ENCODE peak calls at places on chromosomes 3 and 15, in four cellular contexts. W is GM12878, H is MM.1S, I is astrocyte. U is an unnamed sample. For H3K36me3, the result is how much of the 10 kb centered on the place peaks cover.

GRCh38 chr3:56772926-56773587 is 28.7 kb downstream of the ARHGEF3 start:
- DNase-seq in H (no peak), W (no peak), I (no peak), U (no peak)

GRCh38 chr15:23574742-23575141 is 9.3 kb downstream of the MKRN3 start:
- DNase-seq in I (no peak), W (no peak), H (no peak), U (no peak)

GRCh38 chr15:35725353-35725752 is 179.4 kb upstream of the DPH6 start:
- DNase-seq in I (peak), H (no peak), W (no peak), U (no peak)

GRCh38 chr3:48591436-48591835 is 3.7 kb downstream of the COL7A1 start:
- DNase-seq in H (no peak), I (no peak), W (no peak), U (no peak)

GRCh38 chr15:51104512-51104911 is 9.8 kb upstream of the TNFAIP8L3 start:
- DNase-seq in W (no peak), H (no peak), I (peak), U (peak)

GRCh38 chr15:43370310-43370974 is 401 bp downstream of the ZSCAN29 start:
- DNase-seq in H (no peak), I (peak), W (no peak), U (peak)

GRCh38 chr3:50450135-50450911 is 53.1 kb downstream of the CACNA2D2 start:
- DNase-seq in H (no peak), I (peak), W (no peak), U (peak)

GRCh38 chr3:17047162-17047561 is 162.4 kb downstream of the PLCL2 start:
- DNase-seq in H (no peak), I (no peak), W (no peak), U (no peak)

GRCh38 chr15:28960979-28961378 is 75.2 kb downstream of the APBA2 start:
- DNase-seq in I (peak), W (no peak), H (no peak), U (no peak)

GRCh38 chr15:83571820-83572707 is 81.9 kb upstream of the ADAMTSL3 start:
- DNase-seq in I (no peak), H (peak), W (no peak), U (no peak)

GRCh38 chr3:14497321-14497720 is 42.8 kb downstream of the GRIP2 start:
- DNase-seq in W (no peak), I (no peak), H (no peak), U (peak)

GRCh38 chr3:54443572-54444161 is 321.3 kb downstream of the CACNA2D3 start:
- DNase-seq in I (peak), W (no peak), H (no peak), U (no peak)

GRCh38 chr3:170502297-170502696 is 83.6 kb downstream of the SLC7A14 start:
- DNase-seq in I (peak), H (no peak), W (no peak), U (no peak)

GRCh38 chr3:10928396-10928960 is 64.1 kb upstream of the SLC6A1 start:
- DNase-seq in W (no peak), I (no peak), H (no peak), U (no peak)

GRCh38 chr3:42149537-42150426 is 58.6 kb downstream of the TRAK1 start:
- DNase-seq in H (no peak), W (no peak), I (no peak), U (peak)

GRCh38 chr3:4793311-4793710 is 185.9 kb upstream of the BHLHE40 start:
- DNase-seq in W (no peak), I (no peak), H (no peak), U (no peak)
- H3K36me3 ChIP-seq in W (under half), I (under half), H (under half), U (under half)

GRCh38 chr3:177905173-177905894 is 630.9 kb upstream of the KCNMB2 start:
- DNase-seq in H (no peak), I (peak), W (no peak), U (no peak)
- H3K27ac ChIP-seq in H (no peak), I (peak), W (no peak), U (peak)

GRCh38 chr3:128083980-128084674 is 31.9 kb downstream of the SEC61A1 start:
- DNase-seq in W (no peak), I (no peak), H (no peak), U (no peak)
- H3K9ac ChIP-seq in W (no peak), I (no peak), H (no peak), U (no peak)

GRCh38 chr3:164479406-164479805 is 598.9 kb downstream of the SI start:
- DNase-seq in W (no peak), I (no peak), H (no peak), U (no peak)
- H3K36me3 ChIP-seq in W (under half), I (under half), H (under half), U (under half)

GRCh38 chr3:43161684-43162512 is 56.0 kb upstream of the POMGNT2 start:
- DNase-seq in H (peak), W (no peak), I (no peak), U (no peak)
- H3K27ac ChIP-seq in H (peak), W (no peak), I (no peak), U (no peak)

DNA sequence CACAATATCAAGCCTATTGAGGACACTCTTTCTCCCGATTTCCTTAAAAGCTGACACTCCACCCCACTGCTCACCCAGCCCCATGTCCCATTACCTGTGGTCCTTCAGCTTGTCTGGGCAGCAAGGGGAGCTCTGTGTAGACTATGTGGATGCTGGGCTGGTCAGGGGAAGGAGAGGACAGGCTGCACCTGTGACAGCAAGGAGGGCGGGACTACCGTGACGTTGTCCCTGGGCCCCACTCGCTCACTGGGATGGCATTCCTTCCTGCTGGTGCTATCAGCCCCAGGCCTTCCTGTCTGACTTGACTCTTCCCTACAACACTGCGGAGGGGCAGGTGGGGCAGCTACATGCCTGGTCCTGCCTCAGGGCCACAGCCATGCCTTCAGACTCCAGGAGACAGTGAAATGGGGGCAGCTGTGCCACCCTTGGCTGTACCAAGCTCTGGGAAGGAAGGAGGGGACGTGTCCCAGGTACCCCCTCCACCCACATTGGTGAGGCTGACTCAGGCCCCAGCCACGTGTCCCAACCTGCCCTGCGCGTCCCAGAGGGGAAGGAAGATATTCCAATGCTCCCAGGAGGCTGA is at the start of gene TMEM40:
- DNase-seq in H (no peak), W (no peak), I (no peak), U (no peak)
- H3K9ac ChIP-seq in H (peak), W (peak), I (peak), U (no peak)

DNA sequence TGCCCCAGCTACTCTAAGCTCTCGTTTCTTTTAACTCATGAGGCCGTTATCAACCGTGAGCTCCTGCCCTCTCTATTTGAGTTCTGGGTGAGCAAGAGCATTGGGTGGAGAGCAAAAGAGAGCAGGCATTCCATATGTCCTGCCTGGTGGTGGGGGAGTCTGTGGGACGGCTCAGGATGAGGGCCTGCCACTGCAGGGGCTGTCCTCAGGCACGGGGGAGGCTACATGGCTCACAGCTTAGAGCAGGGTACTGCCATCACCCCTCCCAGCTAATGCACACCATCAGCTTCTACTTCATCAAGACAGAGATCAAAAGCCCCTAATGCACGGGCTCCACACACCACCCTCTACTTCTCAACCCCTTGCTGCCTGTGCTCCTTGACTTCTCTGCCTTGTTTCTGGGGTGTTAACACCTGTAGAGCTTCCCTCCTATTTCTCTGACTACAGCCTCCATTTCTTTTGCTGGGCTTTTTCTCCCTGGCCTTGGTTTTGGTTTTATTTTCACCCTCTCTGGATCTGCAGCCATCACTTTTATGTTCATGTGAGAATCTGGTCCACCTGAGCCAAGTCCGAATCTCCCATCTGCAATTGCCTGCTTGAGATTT is 114.1 kb downstream of the ALDH1A2 start:
- DNase-seq in W (no peak), H (no peak), I (no peak), U (no peak)
- H3K36me3 ChIP-seq in W (under half), H (under half), I (under half), U (under half)

GRCh38 chr3:55662683-55663082 is 175.6 kb upstream of the WNT5A start:
- DNase-seq in I (peak), H (no peak), W (no peak), U (no peak)
- H3K27ac ChIP-seq in I (no peak), H (peak), W (no peak), U (no peak)

U was measured in kidney.